ENCODE peak calls at places on chromosomes 13 and 19, in four cellular contexts. One of them, this sample, is unnamed.

GRCh38 chr13:108176685-108177274 is 38.6 kb downstream of the LIG4 start:
- DNase-seq in tibial nerve: peak
- DNase-seq in AG10803: no peak
- DNase-seq in BJ: no peak
- DNase-seq in this sample: no peak

GRCh38 chr13:47945738-47946137 is 55.3 kb downstream of the SUCLA2 start:
- DNase-seq in tibial nerve: no peak
- DNase-seq in AG10803: peak
- DNase-seq in BJ: no peak
- DNase-seq in this sample: no peak

GRCh38 chr19:16571689-16572331 is 405 bp downstream of the SLC35E1 start:
- DNase-seq in tibial nerve: no peak
- DNase-seq in AG10803: peak
- DNase-seq in BJ: no peak
- DNase-seq in this sample: no peak

GRCh38 chr13:41403983-41404382 is 53.4 kb upstream of the RGCC start:
- DNase-seq in tibial nerve: no peak
- DNase-seq in AG10803: no peak
- DNase-seq in BJ: no peak
- DNase-seq in this sample: no peak

GRCh38 chr13:99217461-99218101 is 16.9 kb downstream of the UBAC2 start:
- DNase-seq in tibial nerve: no peak
- DNase-seq in AG10803: no peak
- DNase-seq in BJ: no peak
- DNase-seq in this sample: no peak

GRCh38 chr19:18501832-18502231 is 20.0 kb downstream of the ELL start:
- DNase-seq in tibial nerve: no peak
- DNase-seq in AG10803: no peak
- DNase-seq in BJ: no peak
- DNase-seq in this sample: no peak

GRCh38 chr19:29967623-29968022 is 25.6 kb downstream of the URI1 start:
- DNase-seq in tibial nerve: no peak
- DNase-seq in AG10803: peak
- DNase-seq in BJ: no peak
- DNase-seq in this sample: no peak

GRCh38 chr13:110012102-110012739 is 225.8 kb upstream of the IRS2 start:
- DNase-seq in tibial nerve: no peak
- DNase-seq in AG10803: peak
- DNase-seq in BJ: peak
- DNase-seq in this sample: peak

GRCh38 chr13:27663947-27664346 is 42.3 kb downstream of the POLR1D start:
- DNase-seq in tibial nerve: no peak
- DNase-seq in AG10803: no peak
- DNase-seq in BJ: no peak
- DNase-seq in this sample: no peak

GRCh38 chr19:12913011-12913561 is 6.0 kb downstream of the SYCE2 start:
- DNase-seq in tibial nerve: peak
- DNase-seq in AG10803: peak
- DNase-seq in BJ: no peak
- DNase-seq in this sample: no peak

GRCh38 chr19:8324186-8325050 is 3.1 kb downstream of the RPS28 start:
- DNase-seq in tibial nerve: no peak
- DNase-seq in AG10803: no peak
- DNase-seq in BJ: no peak
- DNase-seq in this sample: no peak

GRCh38 chr19:37506387-37507166 is at the start of gene ZNF793:
- DNase-seq in tibial nerve: peak
- DNase-seq in AG10803: peak
- DNase-seq in BJ: peak
- DNase-seq in this sample: no peak

GRCh38 chr13:67792151-67792665 is 562.1 kb upstream of the PCDH9 start:
- DNase-seq in tibial nerve: no peak
- DNase-seq in AG10803: no peak
- DNase-seq in BJ: no peak
- DNase-seq in this sample: no peak

GRCh38 chr13:61151062-61151461 is 264.6 kb downstream of the PCDH20 start:
- DNase-seq in tibial nerve: no peak
- DNase-seq in AG10803: no peak
- DNase-seq in BJ: no peak
- DNase-seq in this sample: no peak

GRCh38 chr13:43227721-43228120 is 204.3 kb downstream of the DNAJC15 start:
- DNase-seq in tibial nerve: no peak
- DNase-seq in AG10803: no peak
- DNase-seq in BJ: no peak
- DNase-seq in this sample: no peak

GRCh38 chr13:72850959-72851677 is 69.2 kb downstream of the PIBF1 start:
- DNase-seq in tibial nerve: no peak
- DNase-seq in AG10803: no peak
- DNase-seq in BJ: no peak
- DNase-seq in this sample: no peak

GRCh38 chr19:57992841-57993240 is 9.8 kb downstream of the ZNF606 start:
- DNase-seq in tibial nerve: no peak
- DNase-seq in AG10803: no peak
- DNase-seq in BJ: no peak
- DNase-seq in this sample: no peak

GRCh38 chr19:50551034-50551712 is 17.1 kb downstream of the LRRC4B start:
- DNase-seq in tibial nerve: no peak
- DNase-seq in AG10803: no peak
- DNase-seq in BJ: no peak
- DNase-seq in this sample: no peak

GRCh38 chr19:5292843-5293606 is 47.6 kb downstream of the PTPRS start:
- DNase-seq in tibial nerve: peak
- DNase-seq in AG10803: peak
- DNase-seq in BJ: no peak
- DNase-seq in this sample: peak

GRCh38 chr13:85497652-85498051 is 301.6 kb downstream of the SLITRK6 start:
- DNase-seq in tibial nerve: no peak
- DNase-seq in AG10803: peak
- DNase-seq in BJ: peak
- DNase-seq in this sample: peak

GRCh38 chr13:30872685-30873443 is 33.2 kb upstream of the MEDAG start:
- DNase-seq in tibial nerve: peak
- DNase-seq in AG10803: peak
- DNase-seq in BJ: peak
- DNase-seq in this sample: peak

GRCh38 chr13:78675112-78675511 is 16.2 kb upstream of the OBI1 start:
- DNase-seq in tibial nerve: no peak
- DNase-seq in AG10803: no peak
- DNase-seq in BJ: no peak
- DNase-seq in this sample: no peak

GRCh38 chr13:39329182-39329639 is 273.8 kb downstream of the LHFPL6 start:
- DNase-seq in tibial nerve: no peak
- DNase-seq in AG10803: no peak
- DNase-seq in BJ: no peak
- DNase-seq in this sample: no peak

GRCh38 chr13:29771247-29771646 is 79.2 kb downstream of the UBL3 start:
- DNase-seq in tibial nerve: no peak
- DNase-seq in AG10803: peak
- DNase-seq in BJ: no peak
- DNase-seq in this sample: no peak

GRCh38 chr19:43783636-43784035 is 2.9 kb upstream of the KCNN4 start:
- DNase-seq in tibial nerve: no peak
- DNase-seq in AG10803: no peak
- DNase-seq in BJ: no peak
- DNase-seq in this sample: no peak

GRCh38 chr13:111187879-111188643 is 73.0 kb downstream of the ARHGEF7 start:
- DNase-seq in tibial nerve: no peak
- DNase-seq in AG10803: no peak
- DNase-seq in BJ: no peak
- DNase-seq in this sample: no peak
- H3K4me3 ChIP-seq in tibial nerve: no peak
- H3K4me3 ChIP-seq in AG10803: no peak
- H3K4me3 ChIP-seq in BJ: no peak
- H3K4me3 ChIP-seq in this sample: no peak

GRCh38 chr13:95893861-95894260 is 159.3 kb downstream of the UGGT2 start:
- DNase-seq in tibial nerve: no peak
- DNase-seq in AG10803: no peak
- DNase-seq in BJ: no peak
- DNase-seq in this sample: no peak
- TF ChIP-seq CTCF in tibial nerve: no peak
- TF ChIP-seq CTCF in AG10803: no peak
- TF ChIP-seq CTCF in BJ: no peak
- TF ChIP-seq CTCF in this sample: no peak

DNA sequence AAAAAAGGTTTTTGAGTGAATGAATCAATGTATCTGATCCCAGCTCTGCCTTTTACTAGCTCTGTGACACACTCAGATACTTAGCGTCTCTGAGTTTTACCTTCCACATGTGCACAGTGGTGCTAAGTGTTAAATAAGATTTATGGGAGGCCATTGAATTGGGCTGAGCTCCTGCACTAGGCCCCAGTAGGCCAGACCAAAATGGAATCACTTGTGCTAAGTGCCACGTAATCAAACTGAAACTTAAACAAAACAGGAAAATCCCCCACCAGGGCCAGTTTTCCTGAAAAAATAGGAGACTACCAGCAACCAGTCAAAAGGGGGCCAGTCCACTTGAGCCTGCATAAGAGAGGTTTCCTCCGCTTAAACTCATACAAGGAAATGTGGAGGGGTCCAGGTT is 40.9 kb downstream of the GJA3 start:
- DNase-seq in tibial nerve: no peak
- DNase-seq in AG10803: no peak
- DNase-seq in BJ: no peak
- DNase-seq in this sample: no peak
- H3K4me3 ChIP-seq in tibial nerve: peak
- H3K4me3 ChIP-seq in AG10803: no peak
- H3K4me3 ChIP-seq in BJ: no peak
- H3K4me3 ChIP-seq in this sample: no peak

DNA sequence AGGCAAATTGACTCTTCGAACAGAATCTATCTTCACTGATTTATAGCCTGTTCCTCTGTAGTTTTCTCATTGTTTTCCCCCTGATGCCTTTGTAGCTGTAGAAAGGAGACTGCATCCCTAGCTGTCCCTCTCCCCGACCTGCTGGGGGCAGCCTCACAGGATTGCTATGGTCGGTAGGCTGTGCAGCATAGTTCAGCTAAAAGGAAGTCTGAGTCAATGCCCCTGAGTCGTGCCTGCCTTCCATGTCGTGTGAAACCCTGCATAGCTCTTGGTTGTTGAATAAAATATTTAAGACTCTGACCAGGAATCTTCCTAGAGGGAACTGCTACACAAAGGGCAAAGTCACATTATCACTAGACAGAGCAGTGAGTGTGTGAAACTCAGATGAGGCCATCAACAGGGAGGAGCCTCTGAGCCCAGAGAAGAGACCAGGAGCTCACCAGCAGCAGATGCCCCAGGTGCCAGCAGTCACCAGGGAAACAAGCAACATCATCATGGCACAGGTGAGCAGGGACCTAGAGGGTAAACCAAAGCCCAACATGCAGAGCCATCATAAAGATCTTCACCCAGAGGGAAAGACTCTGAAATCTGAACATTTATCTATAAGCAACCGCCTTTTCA is 108.4 kb upstream of the NBEA start:
- DNase-seq in tibial nerve: no peak
- DNase-seq in AG10803: peak
- DNase-seq in BJ: no peak
- DNase-seq in this sample: no peak
- TF ChIP-seq CTCF in tibial nerve: no peak
- TF ChIP-seq CTCF in AG10803: peak
- TF ChIP-seq CTCF in BJ: no peak
- TF ChIP-seq CTCF in this sample: peak

GRCh38 chr19:1730157-1730556 is 23.1 kb upstream of the ONECUT3 start:
- DNase-seq in tibial nerve: no peak
- DNase-seq in AG10803: no peak
- DNase-seq in BJ: no peak
- DNase-seq in this sample: no peak

GRCh38 chr19:1720237-1720636 is 33.1 kb upstream of the ONECUT3 start:
- DNase-seq in tibial nerve: no peak
- DNase-seq in AG10803: no peak
- DNase-seq in BJ: no peak
- DNase-seq in this sample: no peak

GRCh38 chr19:1728816-1729567 is 24.3 kb upstream of the ONECUT3 start:
- DNase-seq in tibial nerve: no peak
- DNase-seq in AG10803: no peak
- DNase-seq in BJ: no peak
- DNase-seq in this sample: no peak

GRCh38 chr19:1729568-1729925 is 23.8 kb upstream of the ONECUT3 start:
- DNase-seq in tibial nerve: no peak
- DNase-seq in AG10803: no peak
- DNase-seq in BJ: no peak
- DNase-seq in this sample: no peak

GRCh38 chr19:1725100-1726064 is 27.9 kb upstream of the ONECUT3 start:
- DNase-seq in tibial nerve: peak
- DNase-seq in AG10803: peak
- DNase-seq in BJ: no peak
- DNase-seq in this sample: no peak
- H3K4me3 ChIP-seq in tibial nerve: peak
- H3K4me3 ChIP-seq in AG10803: peak
- H3K4me3 ChIP-seq in BJ: peak
- H3K4me3 ChIP-seq in this sample: peak

This sample was measured in HFF-Myc.